ENCODE peak calls at places on chromosomes 5 and 9, in six cellular contexts. B is tibial nerve, P is PC-9, F is stomach, N is GM23248, G is Peyer's patch. O is an unnamed sample. For H3K27me3, the result is how much of the 10 kb centered on the place peaks cover.

GRCh38 chr5:38212307-38212706 is 46.1 kb upstream of the EGFLAM start:
- DNase-seq in B (no peak), P (no peak), F (no peak), N (no peak), G (no peak), O (no peak)

GRCh38 chr9:36280989-36281388 is 22.7 kb upstream of the GNE start:
- DNase-seq in B (no peak), P (no peak), F (no peak), N (no peak), G (no peak), O (no peak)

GRCh38 chr5:91151947-91152346 is 231.2 kb downstream of the ARRDC3 start:
- DNase-seq in B (no peak), P (peak), F (peak), N (peak), G (no peak), O (no peak)

GRCh38 chr5:55450050-55450765 is 84.6 kb downstream of the PLPP1 start:
- DNase-seq in B (no peak), P (no peak), F (no peak), N (peak), G (no peak), O (no peak)

GRCh38 chr5:176658817-176659216 is 11.5 kb downstream of the TSPAN17 start:
- DNase-seq in B (no peak), P (no peak), F (peak), N (peak), G (no peak), O (no peak)

GRCh38 chr9:113210815-113211214 is 10.3 kb downstream of the FKBP15 start:
- DNase-seq in B (no peak), P (no peak), F (no peak), N (no peak), G (no peak), O (no peak)

GRCh38 chr9:84466580-84467285 is 126.2 kb upstream of the SLC28A3 start:
- DNase-seq in B (no peak), P (no peak), F (no peak), N (no peak), G (no peak), O (no peak)

GRCh38 chr5:139439013-139439903 is at the start of gene DNAJC18:
- DNase-seq in B (peak), P (peak), F (peak), N (peak), G (peak), O (peak)

GRCh38 chr9:136748656-136749551 is 579 bp upstream of the LCN6 start:
- DNase-seq in B (no peak), P (no peak), F (peak), N (no peak), G (no peak), O (no peak)

GRCh38 chr5:132050661-132051371 is 9.6 kb upstream of the IL3 start:
- DNase-seq in B (no peak), P (no peak), F (no peak), N (no peak), G (no peak), O (no peak)

GRCh38 chr5:132053483-132053882 is 7.0 kb upstream of the IL3 start:
- DNase-seq in B (no peak), P (no peak), F (no peak), N (no peak), G (peak), O (no peak)

GRCh38 chr5:132054031-132054696 is 6.3 kb upstream of the IL3 start:
- DNase-seq in B (no peak), P (no peak), F (peak), N (no peak), G (no peak), O (no peak)

GRCh38 chr5:132054697-132055440 is 5.6 kb upstream of the IL3 start:
- DNase-seq in B (no peak), P (no peak), F (no peak), N (no peak), G (peak), O (no peak)

DNA sequence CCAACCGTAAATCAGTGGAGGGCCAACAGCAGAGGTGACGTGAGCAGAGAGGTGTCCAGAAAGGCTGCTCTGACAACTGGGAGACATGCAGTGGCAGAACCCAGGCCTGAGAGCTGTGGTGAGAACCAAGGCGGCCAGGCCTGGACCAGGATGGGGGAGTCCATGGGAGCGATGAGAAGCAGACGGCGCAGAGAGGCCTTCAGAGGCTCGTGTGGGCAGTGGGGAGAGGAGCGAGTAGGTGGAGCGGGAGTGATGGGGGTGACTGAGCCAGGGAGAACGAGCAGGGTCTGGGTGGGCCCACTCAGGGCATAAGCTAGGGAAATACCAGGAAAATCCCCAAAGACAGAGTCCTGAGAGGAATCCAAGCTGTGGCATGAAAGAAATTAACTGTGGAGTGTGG is 7.9 kb upstream of the IL3 start:
- DNase-seq in B (no peak), P (no peak), F (no peak), N (no peak), G (no peak), O (no peak)
- H3K27ac ChIP-seq in B (no peak), P (no peak), F (no peak), N (no peak), G (no peak), O (no peak)

GRCh38 chr5:2740849-2741555 is 10.5 kb downstream of the IRX2 start:
- DNase-seq in B (no peak), P (no peak), F (no peak), N (peak), G (no peak), O (no peak)
- H3K27me3 ChIP-seq in B (half or more), P (half or more), F (under half), N (under half), G (under half), O (under half)

GRCh38 chr9:14346826-14347407 is 33.0 kb upstream of the NFIB start:
- DNase-seq in B (no peak), P (no peak), F (no peak), N (no peak), G (no peak), O (no peak)

GRCh38 chr9:14344846-14345585 is 31.1 kb upstream of the NFIB start:
- DNase-seq in B (no peak), P (no peak), F (no peak), N (no peak), G (no peak), O (no peak)

GRCh38 chr9:14345586-14346237 is 31.8 kb upstream of the NFIB start:
- DNase-seq in B (no peak), P (no peak), F (no peak), N (no peak), G (no peak), O (no peak)

GRCh38 chr9:14347408-14348224 is 33.7 kb upstream of the NFIB start:
- DNase-seq in B (no peak), P (peak), F (no peak), N (peak), G (peak), O (no peak)

DNA sequence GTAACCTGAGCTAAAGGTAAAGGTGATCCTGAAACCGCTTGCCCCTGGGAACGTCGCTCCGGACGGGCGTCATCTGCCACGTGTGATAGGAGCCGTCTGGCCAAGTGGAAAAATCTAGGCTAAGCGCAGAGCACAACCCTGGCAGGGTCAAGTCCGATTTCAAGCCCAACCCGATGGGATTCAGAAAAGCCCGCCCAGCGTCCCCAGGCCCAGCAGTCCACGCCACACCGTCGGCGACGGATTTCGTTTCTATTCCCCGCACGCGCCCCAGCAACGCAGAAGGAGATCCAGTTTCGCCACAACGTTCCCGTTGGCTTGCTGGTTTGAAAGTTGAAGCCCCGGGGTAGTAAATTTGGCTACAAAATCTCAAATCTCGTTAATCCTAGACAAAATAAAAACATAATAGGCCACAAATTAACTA is 32.4 kb upstream of the NFIB start:
- DNase-seq in B (no peak), P (no peak), F (no peak), N (no peak), G (peak), O (no peak)
- H3K4me3 ChIP-seq in B (peak), P (no peak), F (peak), N (no peak), G (peak), O (no peak)

GRCh38 chr5:125047871-125048270 is 301.4 kb upstream of the ZNF608 start:
- DNase-seq in B (no peak), P (no peak), F (no peak), N (no peak), G (no peak), O (no peak)

GRCh38 chr5:125046838-125047237 is 300.4 kb upstream of the ZNF608 start:
- DNase-seq in B (no peak), P (no peak), F (no peak), N (no peak), G (no peak), O (no peak)

GRCh38 chr5:125044491-125045282 is 298.2 kb upstream of the ZNF608 start:
- DNase-seq in B (no peak), P (no peak), F (no peak), N (peak), G (no peak), O (no peak)

GRCh38 chr5:125043781-125044391 is 297.4 kb upstream of the ZNF608 start:
- DNase-seq in B (no peak), P (peak), F (peak), N (peak), G (no peak), O (no peak)

GRCh38 chr5:125045647-125046046 is 299.2 kb upstream of the ZNF608 start:
- DNase-seq in B (no peak), P (no peak), F (no peak), N (no peak), G (no peak), O (no peak)
- H3K27ac ChIP-seq in B (no peak), P (no peak), F (no peak), N (no peak), G (no peak), O (no peak)

DNA sequence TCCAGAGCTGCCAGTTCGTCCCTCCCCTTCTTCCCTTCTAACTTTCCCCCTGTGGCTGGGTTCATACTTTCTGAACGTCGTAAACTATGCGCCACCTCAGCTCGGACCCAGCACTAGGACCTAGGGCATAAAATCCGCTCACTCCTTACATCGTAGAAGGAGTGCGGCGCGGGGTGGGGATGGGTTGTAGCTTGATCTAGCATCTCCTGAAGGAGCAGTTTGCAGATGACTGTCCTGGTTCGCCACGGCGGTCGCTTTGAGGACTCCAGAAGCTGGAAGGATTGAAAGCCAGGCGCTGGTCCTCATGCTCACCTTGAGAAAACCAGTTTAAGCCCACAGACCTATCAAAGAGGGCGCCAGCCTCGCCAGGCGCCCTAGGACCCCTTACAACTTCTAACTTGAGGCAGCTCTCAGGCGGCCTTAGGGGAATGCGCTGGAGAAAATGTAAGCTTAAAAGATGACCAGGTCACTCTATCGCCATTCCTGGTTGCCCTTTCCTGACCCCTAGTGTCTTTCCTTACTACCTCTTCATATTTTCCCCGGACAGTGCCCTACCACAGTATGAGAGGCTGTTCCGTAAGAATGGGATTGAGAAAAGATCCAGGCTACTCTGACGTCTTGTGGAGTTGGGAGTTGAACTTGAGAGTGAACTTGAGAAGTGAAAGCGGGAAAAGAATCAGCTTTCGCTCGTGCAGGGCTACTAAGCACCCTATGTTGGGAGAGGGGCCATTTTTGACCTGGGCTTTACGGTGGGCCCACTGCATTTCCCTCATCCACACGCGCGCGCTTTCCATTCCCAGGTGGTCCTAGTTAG is 2.8 kb downstream of the RORB start:
- DNase-seq in B (no peak), P (no peak), F (no peak), N (no peak), G (peak), O (no peak)
- H3K27me3 ChIP-seq in B (under half), P (under half), F (under half), N (half or more), G (under half), O (under half)

DNA sequence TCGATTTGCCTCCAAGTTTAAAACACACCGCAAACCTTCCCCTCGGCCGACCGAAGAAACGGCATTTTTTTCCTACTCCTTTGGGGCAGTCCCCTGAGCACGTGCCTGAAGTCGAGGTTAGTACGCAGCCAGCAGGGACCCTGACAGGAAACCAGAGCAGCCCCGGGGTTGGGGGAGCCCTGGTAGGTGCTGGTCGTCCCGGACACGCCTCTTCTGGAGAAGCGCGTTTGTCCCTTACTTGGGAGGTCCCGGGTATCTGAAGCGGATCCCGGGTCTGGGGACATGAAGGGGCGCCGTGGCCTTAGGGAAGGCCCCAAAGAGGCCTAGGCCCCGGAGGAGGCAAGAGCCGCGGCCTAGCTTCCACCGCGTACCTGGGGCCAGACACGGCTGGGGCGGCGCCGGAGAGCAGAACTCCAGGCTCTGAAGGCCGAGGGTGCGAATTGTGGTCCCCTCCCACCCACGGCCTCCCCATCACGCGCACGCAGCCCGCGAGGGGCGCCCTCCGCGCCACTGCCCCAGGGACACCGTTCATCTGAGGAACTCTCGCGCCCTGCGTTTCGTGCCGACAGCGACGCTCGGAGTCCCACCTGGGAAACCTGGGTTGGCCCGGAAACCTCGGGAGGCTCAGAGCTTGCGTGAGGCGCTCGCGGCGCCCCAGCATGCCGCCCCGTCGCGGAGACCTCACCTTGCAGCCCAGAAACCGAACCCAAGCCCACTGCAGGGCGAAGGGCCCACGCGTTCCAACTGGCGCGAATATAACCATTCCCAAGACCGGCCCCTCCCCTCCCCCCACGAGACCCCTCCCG is 10.4 kb downstream of the OTP start:
- DNase-seq in B (no peak), P (no peak), F (no peak), N (no peak), G (no peak), O (no peak)
- H3K4me3 ChIP-seq in B (no peak), P (no peak), F (no peak), N (no peak), G (no peak), O (no peak)

DNA sequence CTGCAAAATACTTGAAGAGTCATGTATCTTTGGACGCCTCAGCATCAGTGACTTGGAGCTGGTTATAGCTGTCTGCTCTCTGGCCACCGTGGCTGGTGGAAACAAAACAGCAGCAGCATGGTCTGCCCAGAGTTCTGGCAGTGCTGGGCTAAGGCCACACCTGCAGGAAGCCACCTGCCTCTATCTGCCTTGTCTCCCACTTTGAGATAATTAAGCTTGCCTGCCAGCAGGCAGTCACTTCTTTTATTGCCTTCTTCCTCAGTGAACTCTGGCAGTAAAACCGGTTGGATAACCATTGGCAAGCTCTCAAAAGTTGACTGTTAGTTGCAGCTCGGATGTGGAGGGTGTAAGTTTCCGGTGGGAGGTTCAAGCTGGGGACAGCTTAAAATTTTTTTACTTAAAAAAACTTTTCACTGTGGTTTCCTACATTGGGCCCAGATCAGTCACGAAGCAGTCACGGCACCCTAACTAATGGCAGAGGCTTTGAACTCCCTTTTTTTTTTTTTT is 4.9 kb downstream of the SMIM3 start:
- DNase-seq in B (no peak), P (peak), F (peak), N (peak), G (peak), O (peak)
- H3K27ac ChIP-seq in B (peak), P (peak), F (peak), N (peak), G (peak), O (peak)